ENCODE peak calls at places on chromosome 2, in five cellular contexts. X is WTC11, S is K562, A is GM12878, Z is HepG2. L is an unnamed sample.

GRCh38 chr2:11068079-11068741 is 87.1 kb upstream of the SLC66A3 start:
- DNase-seq in A (no peak), S (no peak), X (no peak), Z (no peak), L (no peak)

GRCh38 chr2:144505245-144505801 is 14.6 kb downstream of the ZEB2 start:
- DNase-seq in Z (no peak), S (peak), A (no peak), X (no peak), L (no peak)

GRCh38 chr2:27724905-27725693 is 46.4 kb upstream of the MRPL33 start:
- DNase-seq in A (no peak), Z (peak), S (no peak), X (no peak), L (no peak)

GRCh38 chr2:232937278-232937906 is 67.3 kb downstream of the SNORC start:
- DNase-seq in Z (peak), S (peak), X (no peak), A (no peak), L (peak)

GRCh38 chr2:203534486-203535077 is 519 bp downstream of the RAPH1 start:
- DNase-seq in A (no peak), Z (peak), S (peak), X (no peak), L (peak)

GRCh38 chr2:234313498-234313897 is 183.4 kb downstream of the ARL4C start:
- DNase-seq in X (no peak), Z (no peak), A (no peak), S (no peak), L (no peak)

GRCh38 chr2:161004379-161004778 is 155.8 kb upstream of the TANK start:
- DNase-seq in Z (no peak), A (no peak), X (no peak), S (no peak), L (peak)

GRCh38 chr2:233223059-233223894 is 28.2 kb upstream of the ATG16L1 start:
- DNase-seq in A (peak), Z (no peak), X (no peak), S (no peak), L (no peak)

GRCh38 chr2:74292752-74293151 is 50.5 kb downstream of the SLC4A5 start:
- DNase-seq in A (no peak), Z (peak), X (no peak), S (no peak), L (no peak)

GRCh38 chr2:224263571-224264043 is 138.3 kb downstream of the FAM124B start:
- DNase-seq in A (no peak), Z (no peak), S (no peak), X (no peak), L (no peak)

GRCh38 chr2:227377461-227378351 is 1.4 kb downstream of the TM4SF20 start:
- DNase-seq in X (no peak), S (no peak), Z (no peak), A (no peak), L (no peak)

GRCh38 chr2:237492137-237492890 is 5.3 kb downstream of the MLPH start:
- DNase-seq in S (no peak), Z (no peak), A (no peak), X (no peak), L (no peak)

GRCh38 chr2:85971369-85971768 is 82.6 kb upstream of the ST3GAL5 start:
- DNase-seq in A (no peak), S (no peak), Z (no peak), X (no peak), L (no peak)

GRCh38 chr2:21018290-21018689 is 25.6 kb downstream of the APOB start:
- DNase-seq in A (no peak), X (no peak), Z (no peak), S (no peak), L (no peak)

GRCh38 chr2:204315236-204315662 is 230.0 kb upstream of the PARD3B start:
- DNase-seq in Z (no peak), A (no peak), X (no peak), S (no peak), L (no peak)

GRCh38 chr2:201633862-201634261 is 9.4 kb downstream of the TMEM237 start:
- DNase-seq in Z (no peak), S (no peak), X (no peak), A (no peak), L (no peak)

GRCh38 chr2:201631041-201631440 is 12.3 kb downstream of the TMEM237 start:
- DNase-seq in S (no peak), X (no peak), Z (no peak), A (no peak), L (no peak)

GRCh38 chr2:201628545-201628944 is 14.8 kb downstream of the TMEM237 start:
- DNase-seq in Z (no peak), S (no peak), A (no peak), X (no peak), L (no peak)

GRCh38 chr2:201630577-201630976 is 12.7 kb downstream of the TMEM237 start:
- DNase-seq in S (no peak), A (no peak), Z (no peak), X (no peak), L (no peak)
- TF ChIP-seq ESRRA in S (no peak), A (no peak), Z (no peak), X (no peak), L (no peak)

GRCh38 chr2:173401716-173402326 is 47.1 kb downstream of the CDCA7 start:
- DNase-seq in X (no peak), S (no peak), Z (no peak), A (no peak), L (no peak)
- TF ChIP-seq ESRRA in X (no peak), S (no peak), Z (no peak), A (no peak), L (no peak)

GRCh38 chr2:19540739-19541503 is 182.5 kb upstream of the OSR1 start:
- DNase-seq in Z (no peak), A (no peak), X (no peak), S (no peak), L (peak)

GRCh38 chr2:19541884-19542283 is 183.5 kb upstream of the OSR1 start:
- DNase-seq in A (no peak), Z (no peak), S (no peak), X (no peak), L (peak)

GRCh38 chr2:19542796-19543195 is 184.4 kb upstream of the OSR1 start:
- DNase-seq in X (no peak), S (no peak), Z (no peak), A (no peak), L (no peak)

GRCh38 chr2:19536136-19536535 is 177.7 kb upstream of the OSR1 start:
- DNase-seq in A (no peak), S (no peak), X (no peak), Z (peak), L (no peak)

DNA sequence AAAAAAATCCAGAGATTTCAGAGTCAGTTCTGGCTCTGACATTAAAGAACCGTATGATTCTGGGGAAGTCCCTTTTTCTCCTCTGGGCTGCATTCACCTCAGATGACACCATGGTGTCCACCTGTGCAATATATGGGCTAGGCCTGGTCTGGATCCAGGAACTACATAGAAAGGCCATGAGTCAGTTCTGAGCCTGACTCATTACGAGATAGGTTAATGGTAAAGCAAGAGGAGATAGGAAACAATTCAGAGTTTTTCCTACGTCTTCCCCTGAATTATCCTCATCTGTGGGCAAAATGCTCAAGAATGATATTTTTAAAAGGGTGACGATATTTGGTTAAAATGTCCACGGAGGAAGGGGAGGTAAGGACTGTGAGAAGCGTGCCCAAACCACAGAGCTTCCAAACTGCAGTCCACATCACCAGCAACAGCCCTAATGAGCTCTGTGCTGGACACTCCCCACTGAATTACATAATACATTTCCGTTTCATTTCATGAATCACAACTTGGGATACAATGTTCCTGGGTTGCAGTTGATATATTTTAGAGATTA is 180.1 kb upstream of the OSR1 start:
- DNase-seq in A (no peak), S (no peak), Z (peak), X (no peak), L (peak)
- TF ChIP-seq ESRRA in A (no peak), S (no peak), Z (no peak), X (no peak), L (no peak)

DNA sequence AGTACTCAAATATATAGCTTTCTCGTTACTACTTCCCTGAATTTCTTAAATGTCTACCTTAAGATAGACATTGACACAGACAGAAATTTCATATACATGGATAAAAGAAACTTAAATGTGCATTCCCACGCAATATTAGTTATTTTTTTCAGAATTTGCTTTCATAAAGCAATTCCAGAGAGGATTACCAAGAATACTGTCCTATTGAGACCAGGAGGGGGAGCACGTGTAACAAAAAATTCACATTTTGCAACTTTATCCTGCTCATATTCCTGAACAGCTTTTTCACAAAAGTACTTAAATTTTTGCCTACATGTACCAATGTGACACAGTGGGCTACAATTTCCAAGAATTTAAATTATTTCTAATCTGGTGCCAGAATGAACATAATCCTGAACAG is 30.7 kb upstream of the ERCC3 start:
- DNase-seq in A (no peak), S (peak), X (no peak), Z (peak), L (peak)
- TF ChIP-seq ESRRA in A (no peak), S (no peak), X (no peak), Z (no peak), L (no peak)

GRCh38 chr2:165015052-165015642 is 59.8 kb upstream of the SLC38A11 start:
- DNase-seq in S (peak), A (no peak), X (peak), Z (peak), L (peak)

GRCh38 chr2:165018207-165018606 is 62.9 kb upstream of the SLC38A11 start:
- DNase-seq in Z (no peak), S (no peak), X (peak), A (no peak), L (no peak)

GRCh38 chr2:165013944-165014619 is 58.8 kb upstream of the SLC38A11 start:
- DNase-seq in Z (no peak), S (no peak), X (no peak), A (no peak), L (no peak)

GRCh38 chr2:165011199-165011598 is 55.9 kb upstream of the SLC38A11 start:
- DNase-seq in Z (no peak), A (no peak), S (no peak), X (no peak), L (no peak)

DNA sequence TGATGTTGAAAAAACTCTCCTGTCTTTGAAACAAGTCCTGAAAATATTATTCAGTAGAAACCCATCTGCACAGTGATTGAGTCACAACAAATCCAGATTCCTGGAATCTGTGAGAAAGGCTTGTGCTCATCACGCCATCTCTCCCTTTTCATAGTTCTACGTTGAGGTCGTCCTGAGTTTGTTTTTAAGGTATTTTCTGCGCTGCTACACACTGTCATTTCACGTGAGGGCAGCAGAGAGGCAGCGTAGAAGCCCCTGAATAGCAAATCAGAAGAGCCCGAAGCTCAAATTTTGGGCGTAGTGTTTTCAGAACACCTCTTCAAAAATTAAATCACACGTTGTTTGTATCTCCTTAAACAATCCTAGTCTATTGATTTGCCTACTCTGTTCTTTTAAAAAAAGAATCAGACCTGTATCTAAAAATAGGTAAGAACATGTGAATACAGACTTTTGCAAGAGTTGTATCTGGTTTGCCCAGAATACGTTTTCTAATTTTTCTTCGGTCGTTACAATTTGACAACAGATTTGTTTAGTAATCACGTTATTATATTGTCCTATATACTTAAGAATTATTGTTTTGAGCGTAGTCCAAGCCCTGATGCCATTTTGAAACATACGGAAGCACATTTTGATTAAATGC is 61.6 kb upstream of the SLC38A11 start:
- DNase-seq in Z (peak), S (no peak), X (peak), A (no peak), L (peak)
- TF ChIP-seq ESRRA in Z (no peak), S (no peak), X (no peak), A (no peak), L (no peak)

GRCh38 chr2:54760310-54760709 is 36.8 kb downstream of the EML6 start:
- DNase-seq in S (no peak), Z (no peak), A (no peak), X (no peak), L (no peak)

GRCh38 chr2:54750040-54750439 is 26.6 kb downstream of the EML6 start:
- DNase-seq in A (no peak), X (no peak), Z (no peak), S (no peak), L (no peak)

GRCh38 chr2:54752439-54752838 is 29.0 kb downstream of the EML6 start:
- DNase-seq in Z (no peak), X (no peak), A (no peak), S (no peak), L (no peak)

GRCh38 chr2:54757496-54757895 is 34.0 kb downstream of the EML6 start:
- DNase-seq in Z (no peak), X (peak), A (no peak), S (no peak), L (no peak)

DNA sequence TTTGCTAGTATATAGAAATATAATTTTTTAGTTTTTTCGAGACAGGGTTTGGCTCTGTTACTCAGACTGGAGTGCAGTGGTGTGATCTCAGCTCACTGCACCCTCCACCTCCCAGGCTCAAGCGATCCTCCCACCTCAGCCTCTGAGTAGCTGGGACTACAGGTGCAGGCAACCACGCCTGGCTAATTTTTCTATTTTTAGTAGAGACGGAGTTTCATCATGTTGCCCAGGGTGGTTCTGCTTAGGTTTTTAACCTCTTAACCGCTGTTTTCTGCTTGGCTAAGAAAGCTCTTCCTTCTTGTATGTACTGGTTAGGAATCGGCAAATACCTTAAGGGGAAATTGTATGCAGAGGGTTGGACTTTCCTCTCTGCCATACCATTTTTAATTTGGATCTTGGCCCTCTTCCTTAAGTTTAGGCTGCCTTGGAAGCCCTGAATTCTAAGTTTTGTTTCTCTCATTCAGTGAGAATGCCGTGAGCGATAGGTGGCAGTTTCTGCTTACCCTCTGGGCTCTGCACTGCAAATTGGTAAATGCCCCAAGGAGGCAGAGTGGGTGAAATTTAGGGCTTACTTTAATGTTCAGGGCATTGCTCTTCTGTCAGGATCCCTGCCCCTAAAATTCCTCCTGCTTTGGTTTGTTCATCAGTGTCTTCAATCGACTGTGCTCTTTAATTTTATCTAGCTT is 32.3 kb downstream of the EML6 start:
- DNase-seq in Z (no peak), A (peak), X (no peak), S (no peak), L (no peak)
- TF ChIP-seq ESRRA in Z (no peak), A (no peak), X (no peak), S (no peak), L (no peak)

DNA sequence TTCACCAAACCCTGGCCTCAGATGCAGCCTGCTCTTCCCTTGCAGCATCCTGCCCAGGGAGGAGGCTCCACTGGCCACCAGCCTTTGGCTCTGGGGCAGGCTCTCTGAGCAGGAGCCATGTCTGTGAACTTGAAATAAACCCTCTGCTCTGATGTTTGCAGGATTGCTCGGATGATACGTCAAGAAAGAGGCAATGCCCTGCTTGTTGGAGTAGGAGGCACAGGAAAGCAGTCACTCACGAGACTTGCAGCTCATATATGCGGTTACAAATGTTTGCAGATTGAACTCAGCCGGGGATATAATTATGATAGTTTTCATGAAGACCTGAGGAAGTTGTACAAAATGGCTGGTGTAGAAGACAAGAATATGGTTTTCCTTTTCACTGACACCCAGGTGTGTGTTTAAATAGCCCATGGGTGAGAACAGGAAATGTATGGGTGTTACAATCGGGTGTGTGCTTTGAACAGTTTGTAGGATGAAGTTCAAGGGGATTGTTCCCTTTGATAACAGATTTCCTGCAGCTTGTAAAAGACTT is 177.9 kb downstream of the DNAH6 start:
- DNase-seq in Z (no peak), X (no peak), A (no peak), S (no peak), L (no peak)
- TF ChIP-seq ESRRA in Z (no peak), X (no peak), A (no peak), S (no peak), L (no peak)

DNA sequence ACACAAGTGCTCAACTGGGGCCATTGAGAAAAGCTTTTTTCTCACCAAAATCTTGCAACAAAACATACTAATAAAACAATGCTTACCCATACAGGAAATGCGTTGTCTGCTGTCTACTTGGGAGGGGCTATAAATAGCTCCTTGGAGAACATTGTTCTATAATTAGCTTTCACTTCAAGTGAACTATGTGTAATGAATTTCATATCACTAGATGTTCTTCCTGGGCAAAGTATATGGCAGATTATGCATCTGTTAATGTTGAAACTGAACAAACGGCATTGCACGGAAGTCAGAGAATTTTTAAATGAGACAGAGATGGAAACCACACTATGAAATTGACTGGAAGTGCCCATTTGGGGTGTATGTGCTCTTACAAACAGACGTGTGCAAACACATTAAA is 6.4 kb upstream of the NPAS2 start:
- DNase-seq in S (no peak), Z (no peak), A (no peak), X (no peak), L (no peak)
- TF ChIP-seq ESRRA in S (no peak), Z (no peak), A (no peak), X (no peak), L (no peak)

DNA sequence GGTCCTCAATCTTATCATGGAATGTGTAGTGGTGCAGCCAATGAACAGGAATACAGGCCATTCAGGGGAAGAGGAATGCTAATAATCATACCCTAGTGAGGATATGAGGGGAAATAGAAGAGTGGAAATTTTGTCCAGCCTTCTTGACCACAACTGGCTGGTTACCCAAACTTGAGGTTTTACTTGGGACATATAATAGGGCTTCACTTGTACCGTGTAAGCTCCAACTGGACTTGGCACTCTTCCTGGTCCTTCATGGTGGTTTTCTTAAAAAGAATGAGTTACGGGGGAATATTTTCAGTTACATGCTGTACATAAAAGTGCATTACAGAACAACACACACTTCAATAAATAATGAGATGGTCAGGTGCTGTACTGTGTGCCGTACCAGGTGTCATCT is 234.9 kb upstream of the RASGRP3 start:
- DNase-seq in A (no peak), Z (no peak), X (no peak), S (no peak), L (no peak)
- TF ChIP-seq ESRRA in A (no peak), Z (no peak), X (no peak), S (no peak), L (no peak)